ENCODE peak calls at places on chromosome 11, in four cellular contexts. Y, E, L and K are unnamed samples.
A peak's percentile ranks its signal among the peaks of the same experiment; 100 is the strongest.

GRCh38 chr11:28243596-28243995 is 135.4 kb downstream of the METTL15 start:
- DNase-seq in E (no peak), Y (no peak), L (no peak), K (no peak)

GRCh38 chr11:94031625-94032024 is 10.5 kb downstream of the HEPHL1 start:
- DNase-seq in Y (no peak), L (no peak), E (no peak), K (no peak)

GRCh38 chr11:3167143-3168119 is 2.3 kb upstream of the OSBPL5 start:
- DNase-seq in Y (no peak), E (no peak), L (no peak), K (no peak)

GRCh38 chr11:72584293-72584921 is 89.8 kb downstream of the PDE2A start:
- DNase-seq in L (no peak), E (no peak), Y (peak; percentile 74), K (no peak)

GRCh38 chr11:8989411-8989810 is 14.4 kb downstream of the NRIP3 start:
- DNase-seq in E (no peak), Y (peak; percentile 30), L (no peak), K (no peak)

GRCh38 chr11:43933608-43934358 is 8.7 kb upstream of the C11orf96 start:
- DNase-seq in Y (no peak), L (no peak), E (no peak), K (no peak)

GRCh38 chr11:72013765-72014711 is 15.3 kb downstream of the IL18BP start:
- DNase-seq in Y (no peak), L (no peak), E (no peak), K (no peak)

GRCh38 chr11:69293819-69294505 is at the start of gene MYEOV:
- DNase-seq in L (peak; percentile 16), Y (peak; percentile 98), E (peak; percentile 34), K (peak; percentile 93)

GRCh38 chr11:8813658-8814057 is 97.3 kb upstream of the AKIP1 start:
- DNase-seq in L (no peak), E (peak; percentile 83), Y (peak; percentile 80), K (peak; percentile 85)

GRCh38 chr11:112159098-112159761 is 4.7 kb downstream of the IL18 start:
- DNase-seq in Y (no peak), E (no peak), L (no peak), K (no peak)

GRCh38 chr11:6693342-6694228 is 10.4 kb upstream of the MRPL17 start:
- DNase-seq in Y (no peak), L (no peak), E (no peak), K (no peak)

GRCh38 chr11:71977743-71978418 is 20.8 kb upstream of the IL18BP start:
- DNase-seq in L (peak; percentile 30), E (peak; percentile 36), Y (peak; percentile 42), K (peak; percentile 44)

GRCh38 chr11:94968334-94968958 is 4.9 kb downstream of the CWC15 start:
- DNase-seq in Y (no peak), L (no peak), E (peak; percentile 27), K (peak; percentile 13)

GRCh38 chr11:16912607-16913006 is 101.6 kb downstream of the PLEKHA7 start:
- DNase-seq in Y (no peak), L (no peak), E (no peak), K (no peak)

GRCh38 chr11:72309074-72309598 is 65.2 kb upstream of the PHOX2A start:
- DNase-seq in E (no peak), Y (no peak), L (no peak), K (no peak)

GRCh38 chr11:134647066-134647746 is 235.2 kb upstream of the B3GAT1 start:
- DNase-seq in Y (no peak), L (no peak), E (no peak), K (no peak)

GRCh38 chr11:34846467-34846866 is 69.7 kb downstream of the APIP start:
- DNase-seq in Y (no peak), L (no peak), E (no peak), K (no peak)

GRCh38 chr11:35943761-35944502 is at the start of gene LDLRAD3:
- DNase-seq in L (no peak), E (peak; percentile 20), Y (peak; percentile 92), K (peak; percentile 70)

DNA sequence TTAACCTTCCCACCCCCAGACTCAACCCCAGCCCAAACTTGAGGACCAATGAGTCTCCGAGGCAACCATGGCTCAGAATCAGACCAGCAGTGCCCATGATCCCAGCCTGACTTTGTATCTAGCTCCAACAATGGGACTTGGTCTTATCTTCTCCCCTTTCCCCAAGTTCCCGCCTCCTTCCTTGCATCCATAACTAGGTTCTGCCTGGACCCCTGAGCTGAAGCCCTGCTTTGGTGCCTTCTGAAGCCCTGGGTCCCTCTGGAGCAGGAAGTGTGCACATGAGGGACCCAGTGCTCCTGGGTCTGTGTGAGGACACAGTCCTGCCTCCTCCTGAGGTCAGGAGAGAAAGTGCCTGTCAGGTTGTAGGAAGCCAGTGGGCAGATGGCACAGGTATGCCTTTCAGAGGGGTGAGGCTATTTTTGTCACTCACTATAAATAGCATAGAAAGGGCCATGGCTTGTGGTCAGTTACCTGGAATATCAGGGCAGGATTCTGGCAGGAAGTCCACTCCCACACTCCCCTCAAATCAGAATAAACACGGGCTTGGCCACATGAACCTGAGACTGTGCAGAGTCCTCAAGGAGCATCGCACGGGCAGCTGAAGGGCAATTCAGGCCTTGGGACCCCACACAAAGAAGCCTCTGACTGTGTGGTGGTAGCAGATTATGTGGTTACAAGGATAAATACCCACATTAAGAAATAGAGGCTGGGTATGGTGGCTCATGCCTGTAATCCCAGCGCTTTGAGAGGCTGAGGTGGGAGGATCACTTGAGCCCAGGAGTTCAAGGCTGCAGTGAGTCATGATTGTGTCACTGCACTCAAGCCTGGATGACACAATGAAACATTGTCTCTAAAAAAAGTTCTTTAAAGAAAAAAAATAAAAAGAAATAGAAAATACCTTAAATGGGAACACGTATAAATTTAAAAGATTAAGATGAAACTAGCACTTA is 27.4 kb downstream of the RCN1 start:
- DNase-seq in Y (no peak), E (peak; percentile 64), L (no peak), K (peak; percentile 24)
- TF ChIP-seq USF2 in Y (no peak), E (no peak), L (no peak), K (no peak)

GRCh38 chr11:129286813-129287212 is 88.8 kb upstream of the BARX2 start:
- DNase-seq in L (no peak), Y (no peak), E (no peak), K (no peak)
- TF ChIP-seq MYC in L (no peak), Y (no peak), E (no peak), K (no peak)

GRCh38 chr11:47171057-47171838 is 5.4 kb downstream of the ARFGAP2 start:
- DNase-seq in L (no peak), Y (no peak), E (no peak), K (no peak)
- TF ChIP-seq USF2 in L (no peak), Y (no peak), E (no peak), K (no peak)

GRCh38 chr11:61749607-61750217 is 2.7 kb upstream of the MYRF start:
- DNase-seq in Y (peak; percentile 72), E (peak; percentile 72), L (no peak), K (no peak)
- TF ChIP-seq MYC in Y (peak; percentile 50), E (peak; percentile 32), L (no peak), K (no peak)

GRCh38 chr11:26229270-26229669 is 102.7 kb upstream of the ANO3 start:
- DNase-seq in Y (no peak), E (no peak), L (no peak), K (peak; percentile 62)
- TF ChIP-seq USF2 in Y (no peak), E (no peak), L (no peak), K (no peak)

DNA sequence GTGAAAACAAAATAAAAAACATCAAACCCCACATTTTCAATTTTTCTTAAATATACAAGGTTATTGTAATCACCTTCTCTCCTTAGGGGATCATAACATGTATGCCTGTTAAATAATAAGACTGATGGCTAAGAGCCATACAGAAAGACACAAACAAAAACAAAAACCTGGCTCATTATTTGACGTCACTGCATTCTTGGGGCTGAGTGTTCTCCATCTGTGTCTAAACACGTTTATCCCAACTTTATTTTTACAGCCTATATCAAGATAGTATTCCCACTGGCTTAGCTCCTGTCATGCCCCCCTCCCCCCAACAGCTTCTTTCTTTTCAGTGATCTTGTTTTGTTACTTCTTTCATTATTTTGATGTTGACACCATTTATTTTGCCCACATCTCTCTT is 85.3 kb upstream of the CARD18 start:
- DNase-seq in E (no peak), L (no peak), Y (no peak), K (no peak)
- TF ChIP-seq MYC in E (no peak), L (no peak), Y (no peak), K (no peak)

GRCh38 chr11:1812274-1812673 is 22.5 kb upstream of the SYT8 start:
- DNase-seq in Y (no peak), L (no peak), E (no peak), K (no peak)
- TF ChIP-seq USF2 in Y (no peak), L (no peak), E (no peak), K (no peak)

DNA sequence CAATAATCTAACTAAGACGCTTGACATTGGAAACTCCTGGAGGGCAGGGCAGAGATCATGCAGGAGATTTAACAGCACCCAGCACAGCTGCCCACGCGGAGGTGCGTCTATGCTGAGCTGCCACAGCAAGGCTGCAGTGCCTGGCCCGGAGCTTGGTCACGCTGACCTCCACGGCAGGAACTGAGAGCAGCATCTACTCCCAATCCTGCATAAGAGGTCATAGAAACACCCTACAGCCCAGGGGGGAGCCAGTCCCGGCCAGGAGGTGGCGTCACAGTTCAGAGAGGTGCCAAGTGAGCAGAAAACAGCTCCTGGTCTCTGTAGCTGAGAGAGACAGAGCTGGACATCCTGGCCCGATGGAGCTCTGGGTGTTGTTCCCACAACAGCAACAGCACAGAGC is 121.1 kb upstream of the TMEM45B start:
- DNase-seq in Y (peak; percentile 20), E (no peak), L (no peak), K (no peak)
- TF ChIP-seq MYC in Y (no peak), E (no peak), L (no peak), K (no peak)

GRCh38 chr11:85316967-85317366 is 310.2 kb downstream of the DLG2 start:
- DNase-seq in Y (no peak), E (no peak), L (peak; percentile 72), K (peak; percentile 85)
- TF ChIP-seq USF2 in Y (no peak), E (no peak), L (no peak), K (no peak)

DNA sequence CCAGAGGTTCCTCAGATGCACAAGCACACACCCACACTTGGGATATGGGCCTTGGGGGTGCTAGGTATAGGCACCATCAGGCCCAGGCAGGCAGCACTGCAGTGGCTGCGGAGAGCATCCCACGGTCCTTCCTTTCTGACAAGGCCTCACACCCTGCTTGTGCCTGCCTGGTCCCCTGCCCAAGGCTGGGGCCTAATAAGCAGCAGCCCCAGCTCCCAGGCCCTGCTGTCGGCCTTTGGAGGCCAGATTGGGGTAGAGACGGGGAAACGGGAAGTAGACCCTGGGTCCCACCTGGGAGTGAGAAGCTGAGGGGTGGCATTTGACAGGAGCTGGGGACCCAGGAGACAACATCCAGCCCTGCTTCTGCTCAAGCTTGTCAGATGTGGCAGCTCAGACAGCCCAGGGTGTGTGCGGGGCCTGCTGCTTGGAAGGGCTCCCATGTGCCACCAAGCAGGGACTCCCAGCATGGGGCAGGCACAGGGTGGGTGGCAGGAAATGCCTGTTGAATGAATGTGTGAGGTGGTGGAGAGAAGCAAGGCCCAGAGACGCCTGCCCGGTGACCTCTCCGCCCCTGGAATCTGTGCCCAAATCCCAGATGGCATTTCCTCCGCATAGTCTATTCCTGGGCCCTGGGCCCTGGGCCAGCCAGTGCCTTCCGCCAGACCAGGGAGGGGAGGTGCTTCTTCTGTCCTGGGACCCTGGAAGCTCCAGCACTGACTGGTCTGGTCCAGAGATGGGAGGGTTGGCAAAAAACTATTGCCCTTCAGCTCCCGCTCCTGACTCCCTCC is 3.5 kb downstream of the CST6 start:
- DNase-seq in L (no peak), E (no peak), Y (no peak), K (no peak)
- TF ChIP-seq MYC in L (no peak), E (no peak), Y (no peak), K (no peak)